ENCODE peak calls at places on chromosomes 13 and 19, in ten cellular contexts. One of them, this sample, is unnamed.

GRCh38 chr19:12749938-12750521 is 1.6 kb upstream of the BEST2 start:
- DNase-seq in body of pancreas: no peak
- DNase-seq in thyroid gland: no peak
- DNase-seq in IMR-90: peak; percentile 56
- DNase-seq in esophagus squamous epithelium: no peak
- DNase-seq in breast epithelium: no peak
- DNase-seq in tibial nerve: no peak
- DNase-seq in heart left ventricle: no peak
- DNase-seq in A549: no peak
- DNase-seq in uterus: no peak
- DNase-seq in this sample: no peak

GRCh38 chr13:43815204-43815603 is 28.4 kb upstream of the ENOX1 start:
- DNase-seq in thyroid gland: no peak
- DNase-seq in heart left ventricle: peak; percentile 41
- DNase-seq in esophagus squamous epithelium: no peak
- DNase-seq in uterus: no peak
- DNase-seq in IMR-90: peak; percentile 88
- DNase-seq in breast epithelium: no peak
- DNase-seq in body of pancreas: no peak
- DNase-seq in tibial nerve: no peak
- DNase-seq in A549: no peak
- DNase-seq in this sample: no peak

GRCh38 chr13:68574053-68574452 is 1343.9 kb upstream of the PCDH9 start:
- DNase-seq in tibial nerve: no peak
- DNase-seq in thyroid gland: no peak
- DNase-seq in esophagus squamous epithelium: no peak
- DNase-seq in A549: no peak
- DNase-seq in body of pancreas: no peak
- DNase-seq in heart left ventricle: no peak
- DNase-seq in IMR-90: no peak
- DNase-seq in uterus: no peak
- DNase-seq in breast epithelium: no peak
- DNase-seq in this sample: no peak

GRCh38 chr19:30367001-30367400 is 5.2 kb upstream of the ZNF536 start:
- DNase-seq in A549: no peak
- DNase-seq in esophagus squamous epithelium: no peak
- DNase-seq in breast epithelium: no peak
- DNase-seq in IMR-90: no peak
- DNase-seq in thyroid gland: no peak
- DNase-seq in heart left ventricle: no peak
- DNase-seq in uterus: no peak
- DNase-seq in body of pancreas: no peak
- DNase-seq in tibial nerve: no peak
- DNase-seq in this sample: no peak

GRCh38 chr13:98252931-98253470 is 75.9 kb upstream of the RNF113B start:
- DNase-seq in heart left ventricle: no peak
- DNase-seq in body of pancreas: no peak
- DNase-seq in uterus: no peak
- DNase-seq in thyroid gland: peak; percentile 49
- DNase-seq in tibial nerve: no peak
- DNase-seq in esophagus squamous epithelium: no peak
- DNase-seq in A549: no peak
- DNase-seq in breast epithelium: no peak
- DNase-seq in IMR-90: peak; percentile 88
- DNase-seq in this sample: no peak

GRCh38 chr13:44022196-44022595 is 142.5 kb downstream of the LACC1 start:
- DNase-seq in thyroid gland: no peak
- DNase-seq in breast epithelium: peak; percentile 20
- DNase-seq in esophagus squamous epithelium: no peak
- DNase-seq in A549: no peak
- DNase-seq in IMR-90: no peak
- DNase-seq in heart left ventricle: no peak
- DNase-seq in body of pancreas: no peak
- DNase-seq in tibial nerve: no peak
- DNase-seq in uterus: no peak
- DNase-seq in this sample: no peak

GRCh38 chr13:43284162-43284561 is 260.8 kb downstream of the DNAJC15 start:
- DNase-seq in IMR-90: peak; percentile 92
- DNase-seq in uterus: no peak
- DNase-seq in thyroid gland: no peak
- DNase-seq in A549: no peak
- DNase-seq in tibial nerve: no peak
- DNase-seq in body of pancreas: no peak
- DNase-seq in heart left ventricle: no peak
- DNase-seq in breast epithelium: no peak
- DNase-seq in esophagus squamous epithelium: no peak
- DNase-seq in this sample: no peak

GRCh38 chr13:24286624-24287023 is 22.8 kb upstream of the C1QTNF9 start:
- DNase-seq in breast epithelium: no peak
- DNase-seq in IMR-90: no peak
- DNase-seq in thyroid gland: no peak
- DNase-seq in A549: no peak
- DNase-seq in uterus: no peak
- DNase-seq in body of pancreas: no peak
- DNase-seq in esophagus squamous epithelium: no peak
- DNase-seq in heart left ventricle: no peak
- DNase-seq in tibial nerve: no peak
- DNase-seq in this sample: no peak

GRCh38 chr13:93690139-93690538 is 463.5 kb downstream of the GPC6 start:
- DNase-seq in uterus: no peak
- DNase-seq in body of pancreas: no peak
- DNase-seq in heart left ventricle: no peak
- DNase-seq in A549: no peak
- DNase-seq in tibial nerve: no peak
- DNase-seq in IMR-90: peak; percentile 46
- DNase-seq in thyroid gland: no peak
- DNase-seq in breast epithelium: no peak
- DNase-seq in esophagus squamous epithelium: no peak
- DNase-seq in this sample: no peak

GRCh38 chr19:46435009-46435408 is 6.3 kb upstream of the PNMA8C start:
- DNase-seq in esophagus squamous epithelium: no peak
- DNase-seq in heart left ventricle: no peak
- DNase-seq in IMR-90: no peak
- DNase-seq in body of pancreas: no peak
- DNase-seq in A549: no peak
- DNase-seq in tibial nerve: no peak
- DNase-seq in uterus: no peak
- DNase-seq in thyroid gland: no peak
- DNase-seq in breast epithelium: no peak
- DNase-seq in this sample: no peak

GRCh38 chr13:43805681-43806128 is 18.9 kb upstream of the ENOX1 start:
- DNase-seq in tibial nerve: no peak
- DNase-seq in body of pancreas: no peak
- DNase-seq in breast epithelium: no peak
- DNase-seq in thyroid gland: no peak
- DNase-seq in A549: peak; percentile 11
- DNase-seq in IMR-90: peak; percentile 25
- DNase-seq in heart left ventricle: no peak
- DNase-seq in uterus: no peak
- DNase-seq in esophagus squamous epithelium: no peak
- DNase-seq in this sample: no peak

GRCh38 chr19:51796195-51796679 is 1.3 kb downstream of the FPR3 start:
- DNase-seq in esophagus squamous epithelium: no peak
- DNase-seq in A549: no peak
- DNase-seq in IMR-90: no peak
- DNase-seq in tibial nerve: no peak
- DNase-seq in breast epithelium: no peak
- DNase-seq in thyroid gland: no peak
- DNase-seq in heart left ventricle: peak; percentile 42
- DNase-seq in body of pancreas: peak; percentile 64
- DNase-seq in uterus: no peak
- DNase-seq in this sample: no peak
- TF ChIP-seq POLR2A in esophagus squamous epithelium: no peak
- TF ChIP-seq POLR2A in A549: no peak
- TF ChIP-seq POLR2A in IMR-90: no peak
- TF ChIP-seq POLR2A in tibial nerve: no peak
- TF ChIP-seq POLR2A in breast epithelium: no peak
- TF ChIP-seq POLR2A in thyroid gland: no peak
- TF ChIP-seq POLR2A in heart left ventricle: peak; percentile 38
- TF ChIP-seq POLR2A in body of pancreas: peak; percentile 58
- TF ChIP-seq POLR2A in uterus: no peak
- TF ChIP-seq POLR2A in this sample: no peak

GRCh38 chr19:57615346-57615745 is 1.3 kb downstream of the ZNF134 start:
- DNase-seq in IMR-90: no peak
- DNase-seq in body of pancreas: no peak
- DNase-seq in esophagus squamous epithelium: no peak
- DNase-seq in heart left ventricle: no peak
- DNase-seq in uterus: no peak
- DNase-seq in A549: no peak
- DNase-seq in tibial nerve: no peak
- DNase-seq in breast epithelium: no peak
- DNase-seq in thyroid gland: no peak
- DNase-seq in this sample: no peak

GRCh38 chr19:57611113-57611512 is 2.9 kb upstream of the ZNF134 start:
- DNase-seq in IMR-90: no peak
- DNase-seq in heart left ventricle: no peak
- DNase-seq in tibial nerve: no peak
- DNase-seq in uterus: no peak
- DNase-seq in body of pancreas: no peak
- DNase-seq in thyroid gland: no peak
- DNase-seq in esophagus squamous epithelium: no peak
- DNase-seq in A549: no peak
- DNase-seq in breast epithelium: no peak
- DNase-seq in this sample: no peak

GRCh38 chr19:57613941-57614743 is at the start of gene ZNF134:
- DNase-seq in A549: peak; percentile 95
- DNase-seq in IMR-90: peak; percentile 87
- DNase-seq in heart left ventricle: peak; percentile 93
- DNase-seq in tibial nerve: peak; percentile 70
- DNase-seq in thyroid gland: peak; percentile 94
- DNase-seq in body of pancreas: peak; percentile 93
- DNase-seq in esophagus squamous epithelium: peak; percentile 39
- DNase-seq in uterus: peak; percentile 83
- DNase-seq in breast epithelium: peak; percentile 82
- DNase-seq in this sample: peak; percentile 92
- H3K9me3 ChIP-seq in A549: peaks cover 97% of the 10 kb centered on the region
- H3K9me3 ChIP-seq in IMR-90: peaks cover 42% of the 10 kb centered on the region
- H3K9me3 ChIP-seq in heart left ventricle: no peaks in the 10 kb centered on the region
- H3K9me3 ChIP-seq in tibial nerve: peaks cover 30% of the 10 kb centered on the region
- H3K9me3 ChIP-seq in thyroid gland: no peaks in the 10 kb centered on the region
- H3K9me3 ChIP-seq in body of pancreas: no peaks in the 10 kb centered on the region
- H3K9me3 ChIP-seq in esophagus squamous epithelium: peaks cover 69% of the 10 kb centered on the region
- H3K9me3 ChIP-seq in uterus: no peaks in the 10 kb centered on the region
- H3K9me3 ChIP-seq in breast epithelium: peaks cover 46% of the 10 kb centered on the region
- H3K9me3 ChIP-seq in this sample: peaks cover 40% of the 10 kb centered on the region

GRCh38 chr19:6530385-6531162 is at the start of gene TNFSF9:
- DNase-seq in thyroid gland: peak; percentile 68
- DNase-seq in breast epithelium: peak; percentile 72
- DNase-seq in heart left ventricle: peak; percentile 83
- DNase-seq in esophagus squamous epithelium: no peak
- DNase-seq in A549: peak; percentile 85
- DNase-seq in body of pancreas: peak; percentile 88
- DNase-seq in IMR-90: peak; percentile 59
- DNase-seq in tibial nerve: peak; percentile 84
- DNase-seq in uterus: peak; percentile 78
- DNase-seq in this sample: peak; percentile 95

GRCh38 chr19:6529351-6529750 is 1.5 kb upstream of the TNFSF9 start:
- DNase-seq in body of pancreas: no peak
- DNase-seq in A549: no peak
- DNase-seq in uterus: no peak
- DNase-seq in tibial nerve: no peak
- DNase-seq in heart left ventricle: no peak
- DNase-seq in thyroid gland: no peak
- DNase-seq in IMR-90: no peak
- DNase-seq in breast epithelium: no peak
- DNase-seq in esophagus squamous epithelium: no peak
- DNase-seq in this sample: no peak

GRCh38 chr19:6527893-6528543 is 2.8 kb upstream of the TNFSF9 start:
- DNase-seq in body of pancreas: no peak
- DNase-seq in thyroid gland: no peak
- DNase-seq in IMR-90: no peak
- DNase-seq in uterus: no peak
- DNase-seq in breast epithelium: no peak
- DNase-seq in tibial nerve: no peak
- DNase-seq in heart left ventricle: no peak
- DNase-seq in esophagus squamous epithelium: no peak
- DNase-seq in A549: no peak
- DNase-seq in this sample: no peak

GRCh38 chr19:6529937-6530384 is 865 bp upstream of the TNFSF9 start:
- DNase-seq in uterus: no peak
- DNase-seq in thyroid gland: no peak
- DNase-seq in IMR-90: no peak
- DNase-seq in breast epithelium: no peak
- DNase-seq in tibial nerve: no peak
- DNase-seq in A549: no peak
- DNase-seq in body of pancreas: no peak
- DNase-seq in esophagus squamous epithelium: no peak
- DNase-seq in heart left ventricle: no peak
- DNase-seq in this sample: no peak

DNA sequence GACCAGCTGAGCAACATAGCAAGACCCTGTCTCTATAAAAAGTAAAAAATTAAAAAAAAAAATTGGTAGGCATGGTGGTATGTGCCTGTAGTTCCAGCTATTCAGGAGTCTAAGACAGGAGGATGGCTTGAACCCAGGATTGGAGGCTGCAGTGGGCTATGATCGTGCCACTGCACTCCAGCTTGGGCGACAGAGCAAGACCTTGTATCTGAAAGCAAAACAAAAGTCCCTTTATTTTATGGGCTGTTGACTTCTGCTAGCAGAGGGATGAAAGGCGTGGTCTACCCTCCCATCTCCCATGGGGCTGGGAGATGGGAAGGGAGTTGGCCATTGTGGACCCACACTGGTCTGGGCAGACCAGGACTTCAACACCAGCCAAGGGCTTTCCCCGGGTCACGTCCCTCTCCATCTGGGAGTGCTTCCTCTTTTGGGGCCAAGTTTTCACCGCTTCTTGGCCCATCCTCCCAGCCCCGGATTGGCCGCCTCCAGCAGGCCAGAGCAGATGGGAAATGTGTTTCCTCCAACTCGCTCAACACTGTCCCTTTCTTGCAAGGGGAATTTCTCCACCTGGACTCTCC is 2.2 kb upstream of the TNFSF9 start:
- DNase-seq in IMR-90: no peak
- DNase-seq in breast epithelium: no peak
- DNase-seq in body of pancreas: peak; percentile 48
- DNase-seq in esophagus squamous epithelium: no peak
- DNase-seq in uterus: peak; percentile 28
- DNase-seq in A549: no peak
- DNase-seq in heart left ventricle: peak; percentile 60
- DNase-seq in thyroid gland: no peak
- DNase-seq in tibial nerve: no peak
- DNase-seq in this sample: peak; percentile 74
- TF ChIP-seq POLR2A in IMR-90: no peak
- TF ChIP-seq POLR2A in breast epithelium: no peak
- TF ChIP-seq POLR2A in body of pancreas: no peak
- TF ChIP-seq POLR2A in esophagus squamous epithelium: no peak
- TF ChIP-seq POLR2A in uterus: no peak
- TF ChIP-seq POLR2A in A549: no peak
- TF ChIP-seq POLR2A in heart left ventricle: no peak
- TF ChIP-seq POLR2A in thyroid gland: no peak
- TF ChIP-seq POLR2A in tibial nerve: no peak
- TF ChIP-seq POLR2A in this sample: no peak

DNA sequence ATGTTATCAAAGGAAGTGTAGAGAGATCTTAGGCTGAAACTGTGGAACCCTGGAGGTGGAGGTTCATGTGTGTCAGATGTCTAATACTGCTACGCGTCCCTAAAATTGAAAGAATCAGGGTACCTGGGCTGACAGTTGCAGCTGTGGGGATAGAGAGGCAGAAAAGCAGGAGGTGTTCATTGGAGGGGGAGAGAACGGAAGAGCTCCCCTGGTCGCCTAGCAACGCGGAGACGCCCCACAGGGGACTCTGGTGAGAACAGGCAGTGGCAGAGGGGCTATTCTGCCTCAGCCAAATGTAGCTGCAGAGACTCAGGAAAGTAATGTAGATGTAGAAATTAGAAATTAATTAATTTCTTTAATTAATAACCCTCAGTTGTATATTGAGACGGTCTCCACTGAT is 10.1 kb upstream of the ZNF835 start:
- DNase-seq in esophagus squamous epithelium: no peak
- DNase-seq in heart left ventricle: no peak
- DNase-seq in thyroid gland: no peak
- DNase-seq in tibial nerve: no peak
- DNase-seq in body of pancreas: no peak
- DNase-seq in IMR-90: no peak
- DNase-seq in breast epithelium: no peak
- DNase-seq in A549: no peak
- DNase-seq in uterus: no peak
- DNase-seq in this sample: no peak
- H3K9me3 ChIP-seq in esophagus squamous epithelium: peaks cover 19% of the 10 kb centered on the region
- H3K9me3 ChIP-seq in heart left ventricle: no peaks in the 10 kb centered on the region
- H3K9me3 ChIP-seq in thyroid gland: no peaks in the 10 kb centered on the region
- H3K9me3 ChIP-seq in tibial nerve: no peaks in the 10 kb centered on the region
- H3K9me3 ChIP-seq in body of pancreas: no peaks in the 10 kb centered on the region
- H3K9me3 ChIP-seq in IMR-90: peaks cover 34% of the 10 kb centered on the region
- H3K9me3 ChIP-seq in breast epithelium: no peaks in the 10 kb centered on the region
- H3K9me3 ChIP-seq in A549: peaks cover 39% of the 10 kb centered on the region
- H3K9me3 ChIP-seq in uterus: no peaks in the 10 kb centered on the region
- H3K9me3 ChIP-seq in this sample: no peaks in the 10 kb centered on the region